ENCODE peak calls at places on chromosomes 7 and 10, in ten cellular contexts. One of them, this sample, is unnamed. For H3K4me1, the result is how much of the 10 kb centered on the place peaks cover.

GRCh38 chr10:131061221-131061620 is 250.3 kb downstream of the TCERG1L start:
- DNase-seq in thoracic aorta: no peak
- DNase-seq in neural progenitor cell: no peak
- DNase-seq in GM23338: no peak
- DNase-seq in hepatocyte: no peak
- DNase-seq in cardiac muscle cell: no peak
- DNase-seq in aorta: no peak
- DNase-seq in PC-3: no peak
- DNase-seq in upper lobe of right lung: no peak
- DNase-seq in uterus: no peak
- DNase-seq in this sample: no peak

GRCh38 chr7:47534322-47535032 is 47.4 kb downstream of the TNS3 start:
- DNase-seq in thoracic aorta: no peak
- DNase-seq in neural progenitor cell: peak
- DNase-seq in GM23338: peak
- DNase-seq in hepatocyte: peak
- DNase-seq in cardiac muscle cell: no peak
- DNase-seq in aorta: no peak
- DNase-seq in PC-3: peak
- DNase-seq in upper lobe of right lung: no peak
- DNase-seq in uterus: no peak
- DNase-seq in this sample: no peak

GRCh38 chr7:55477781-55478374 is 94.4 kb downstream of the VOPP1 start:
- DNase-seq in thoracic aorta: no peak
- DNase-seq in neural progenitor cell: no peak
- DNase-seq in GM23338: peak
- DNase-seq in hepatocyte: no peak
- DNase-seq in cardiac muscle cell: no peak
- DNase-seq in aorta: peak
- DNase-seq in PC-3: no peak
- DNase-seq in upper lobe of right lung: no peak
- DNase-seq in uterus: no peak
- DNase-seq in this sample: no peak

GRCh38 chr7:113809591-113809990 is 109.2 kb downstream of the PPP1R3A start:
- DNase-seq in thoracic aorta: no peak
- DNase-seq in neural progenitor cell: no peak
- DNase-seq in GM23338: no peak
- DNase-seq in hepatocyte: no peak
- DNase-seq in cardiac muscle cell: no peak
- DNase-seq in aorta: no peak
- DNase-seq in PC-3: no peak
- DNase-seq in upper lobe of right lung: no peak
- DNase-seq in uterus: no peak
- DNase-seq in this sample: no peak

GRCh38 chr10:73855413-73855812 is 18.9 kb downstream of the CAMK2G start:
- DNase-seq in thoracic aorta: no peak
- DNase-seq in neural progenitor cell: peak
- DNase-seq in GM23338: no peak
- DNase-seq in hepatocyte: no peak
- DNase-seq in cardiac muscle cell: no peak
- DNase-seq in aorta: no peak
- DNase-seq in PC-3: no peak
- DNase-seq in upper lobe of right lung: peak
- DNase-seq in uterus: no peak
- DNase-seq in this sample: no peak

GRCh38 chr10:6409982-6410694 is 169.9 kb downstream of the PRKCQ start:
- DNase-seq in thoracic aorta: no peak
- DNase-seq in neural progenitor cell: no peak
- DNase-seq in GM23338: peak
- DNase-seq in hepatocyte: peak
- DNase-seq in cardiac muscle cell: no peak
- DNase-seq in aorta: no peak
- DNase-seq in PC-3: no peak
- DNase-seq in upper lobe of right lung: no peak
- DNase-seq in uterus: no peak
- DNase-seq in this sample: peak

GRCh38 chr10:128337860-128338378 is 211.7 kb upstream of the MKI67 start:
- DNase-seq in thoracic aorta: no peak
- DNase-seq in neural progenitor cell: no peak
- DNase-seq in GM23338: no peak
- DNase-seq in hepatocyte: peak
- DNase-seq in cardiac muscle cell: peak
- DNase-seq in aorta: peak
- DNase-seq in PC-3: no peak
- DNase-seq in upper lobe of right lung: no peak
- DNase-seq in uterus: no peak
- DNase-seq in this sample: no peak

GRCh38 chr10:86367339-86367951 is 850 bp upstream of the GRID1 start:
- DNase-seq in thoracic aorta: no peak
- DNase-seq in neural progenitor cell: peak
- DNase-seq in GM23338: peak
- DNase-seq in hepatocyte: no peak
- DNase-seq in cardiac muscle cell: peak
- DNase-seq in aorta: no peak
- DNase-seq in PC-3: no peak
- DNase-seq in upper lobe of right lung: peak
- DNase-seq in uterus: no peak
- DNase-seq in this sample: no peak

GRCh38 chr7:151078233-151079040 is 2.2 kb downstream of the FASTK start:
- DNase-seq in thoracic aorta: no peak
- DNase-seq in neural progenitor cell: peak
- DNase-seq in GM23338: no peak
- DNase-seq in hepatocyte: peak
- DNase-seq in cardiac muscle cell: no peak
- DNase-seq in aorta: no peak
- DNase-seq in PC-3: no peak
- DNase-seq in upper lobe of right lung: peak
- DNase-seq in uterus: no peak
- DNase-seq in this sample: no peak

GRCh38 chr7:43905954-43906326 is 456 bp downstream of the URGCP start:
- DNase-seq in thoracic aorta: no peak
- DNase-seq in neural progenitor cell: peak
- DNase-seq in GM23338: peak
- DNase-seq in hepatocyte: peak
- DNase-seq in cardiac muscle cell: peak
- DNase-seq in aorta: no peak
- DNase-seq in PC-3: peak
- DNase-seq in upper lobe of right lung: peak
- DNase-seq in uterus: peak
- DNase-seq in this sample: no peak

GRCh38 chr7:96069361-96069760 is 252.5 kb downstream of the SLC25A13 start:
- DNase-seq in thoracic aorta: no peak
- DNase-seq in neural progenitor cell: no peak
- DNase-seq in GM23338: no peak
- DNase-seq in hepatocyte: no peak
- DNase-seq in cardiac muscle cell: no peak
- DNase-seq in aorta: no peak
- DNase-seq in PC-3: no peak
- DNase-seq in upper lobe of right lung: no peak
- DNase-seq in uterus: no peak
- DNase-seq in this sample: no peak

GRCh38 chr7:1385809-1386622 is 73.3 kb downstream of the MICALL2 start:
- DNase-seq in thoracic aorta: no peak
- DNase-seq in neural progenitor cell: no peak
- DNase-seq in GM23338: peak
- DNase-seq in hepatocyte: no peak
- DNase-seq in cardiac muscle cell: no peak
- DNase-seq in aorta: no peak
- DNase-seq in PC-3: no peak
- DNase-seq in upper lobe of right lung: no peak
- DNase-seq in uterus: no peak
- DNase-seq in this sample: no peak

GRCh38 chr7:95614442-95614940 is 18.2 kb upstream of the PDK4 start:
- DNase-seq in thoracic aorta: no peak
- DNase-seq in neural progenitor cell: no peak
- DNase-seq in GM23338: no peak
- DNase-seq in hepatocyte: no peak
- DNase-seq in cardiac muscle cell: no peak
- DNase-seq in aorta: no peak
- DNase-seq in PC-3: no peak
- DNase-seq in upper lobe of right lung: no peak
- DNase-seq in uterus: no peak
- DNase-seq in this sample: no peak

GRCh38 chr10:9275861-9276260 is 1221.4 kb downstream of the GATA3 start:
- DNase-seq in thoracic aorta: no peak
- DNase-seq in neural progenitor cell: no peak
- DNase-seq in GM23338: no peak
- DNase-seq in hepatocyte: no peak
- DNase-seq in cardiac muscle cell: no peak
- DNase-seq in aorta: no peak
- DNase-seq in PC-3: no peak
- DNase-seq in upper lobe of right lung: no peak
- DNase-seq in uterus: no peak
- DNase-seq in this sample: no peak

DNA sequence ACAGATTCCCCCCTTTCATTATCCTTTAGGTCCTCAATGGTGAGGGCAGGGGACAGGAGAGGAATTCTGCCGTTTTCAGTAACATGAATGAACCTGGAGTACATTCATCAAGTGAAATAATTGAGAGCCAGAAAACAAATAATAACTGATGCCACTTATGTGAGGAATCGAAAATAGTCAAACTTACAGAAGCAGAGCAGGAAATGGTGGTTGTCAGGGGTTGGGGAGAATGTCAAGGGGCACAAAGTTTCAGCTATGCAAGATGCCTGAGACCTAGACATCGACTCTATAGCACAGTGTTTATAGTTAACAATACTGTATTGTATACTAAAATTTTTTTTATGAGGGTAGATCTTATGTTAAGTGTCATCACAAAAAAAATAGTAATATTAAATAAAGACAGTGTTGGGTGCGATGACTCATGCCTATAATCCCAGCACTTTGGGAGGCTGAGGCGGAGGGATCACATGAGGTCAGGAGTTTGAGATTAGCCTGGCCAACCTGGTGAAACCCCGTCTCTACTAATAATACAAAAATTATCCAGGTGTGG is 1219.8 kb downstream of the GATA3 start:
- DNase-seq in thoracic aorta: no peak
- DNase-seq in neural progenitor cell: no peak
- DNase-seq in GM23338: no peak
- DNase-seq in hepatocyte: no peak
- DNase-seq in cardiac muscle cell: no peak
- DNase-seq in aorta: no peak
- DNase-seq in PC-3: no peak
- DNase-seq in upper lobe of right lung: no peak
- DNase-seq in uterus: no peak
- DNase-seq in this sample: no peak
- H3K27ac ChIP-seq in thoracic aorta: no peak
- H3K27ac ChIP-seq in neural progenitor cell: no peak
- H3K27ac ChIP-seq in GM23338: no peak
- H3K27ac ChIP-seq in hepatocyte: no peak
- H3K27ac ChIP-seq in cardiac muscle cell: no peak
- H3K27ac ChIP-seq in aorta: no peak
- H3K27ac ChIP-seq in PC-3: no peak
- H3K27ac ChIP-seq in upper lobe of right lung: no peak
- H3K27ac ChIP-seq in uterus: no peak
- H3K27ac ChIP-seq in this sample: no peak

DNA sequence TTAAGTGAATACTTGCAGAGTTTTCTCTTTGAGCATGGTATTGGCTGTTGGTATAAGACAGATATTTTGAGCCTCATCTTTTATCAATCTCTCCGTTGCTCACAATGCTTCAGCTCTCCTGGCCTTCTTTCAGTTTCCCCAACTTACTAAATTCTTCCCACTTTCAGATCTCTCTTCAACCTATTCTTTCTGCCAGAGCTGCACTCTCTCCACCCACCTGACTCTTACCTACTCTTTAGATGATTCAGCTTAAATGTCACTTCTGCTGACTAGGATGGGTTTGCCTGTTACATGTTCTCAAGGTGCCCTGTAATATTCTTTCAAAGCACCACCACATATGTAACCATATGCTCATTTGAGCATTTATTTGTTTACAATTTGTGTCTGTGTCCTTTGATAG is 1.6 kb downstream of the EXOSC1 start:
- DNase-seq in thoracic aorta: no peak
- DNase-seq in neural progenitor cell: no peak
- DNase-seq in GM23338: no peak
- DNase-seq in hepatocyte: no peak
- DNase-seq in cardiac muscle cell: no peak
- DNase-seq in aorta: no peak
- DNase-seq in PC-3: no peak
- DNase-seq in upper lobe of right lung: no peak
- DNase-seq in uterus: no peak
- DNase-seq in this sample: no peak
- H3K4me3 ChIP-seq in thoracic aorta: no peak
- H3K4me3 ChIP-seq in neural progenitor cell: peak
- H3K4me3 ChIP-seq in GM23338: peak
- H3K4me3 ChIP-seq in hepatocyte: no peak
- H3K4me3 ChIP-seq in cardiac muscle cell: no peak
- H3K4me3 ChIP-seq in aorta: no peak
- H3K4me3 ChIP-seq in PC-3: peak
- H3K4me3 ChIP-seq in upper lobe of right lung: no peak
- H3K4me3 ChIP-seq in uterus: no peak
- H3K4me3 ChIP-seq in this sample: no peak

DNA sequence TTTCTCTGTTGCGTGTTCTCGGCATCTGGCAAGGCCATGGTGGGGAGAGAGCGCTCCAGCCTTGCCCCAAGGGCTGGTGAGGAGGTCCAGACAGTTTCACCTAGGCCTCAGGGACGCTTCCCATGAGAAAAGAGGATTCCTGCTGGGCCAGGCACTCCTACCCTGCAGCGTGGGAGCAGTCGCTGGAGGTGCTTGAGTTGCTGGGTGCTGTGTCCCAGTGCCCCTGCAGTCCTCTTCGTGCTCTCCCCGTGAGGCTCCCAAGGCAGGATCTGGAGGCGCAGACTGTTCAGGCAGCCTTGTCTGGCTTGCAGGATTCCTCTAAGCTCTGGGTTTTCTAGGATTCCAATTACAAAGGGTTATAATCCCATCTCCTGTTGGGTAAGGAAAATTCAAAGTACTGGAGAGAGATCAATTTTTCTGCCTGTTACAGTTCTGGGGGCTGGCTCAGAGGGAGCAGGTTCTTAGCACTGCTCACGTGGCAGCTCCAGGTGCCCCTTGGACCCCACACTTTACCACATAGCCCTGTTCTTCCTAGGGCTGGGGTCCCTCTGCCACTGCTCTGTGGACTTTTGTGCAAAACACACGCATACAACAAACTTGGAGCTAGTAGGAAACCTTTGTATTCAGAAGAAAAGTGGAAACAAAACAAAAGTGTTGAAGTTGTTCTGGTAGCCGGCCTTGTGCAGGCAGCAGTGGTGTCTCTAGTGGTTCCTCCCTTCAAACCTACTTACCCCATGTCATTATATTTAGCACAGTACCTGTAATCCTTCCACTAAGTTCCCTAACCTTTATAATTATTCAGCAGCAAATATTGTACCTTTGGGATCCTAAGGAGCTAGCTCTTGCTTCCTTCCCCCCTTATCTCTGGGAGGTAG is 60.5 kb downstream of the CCNY start:
- DNase-seq in thoracic aorta: no peak
- DNase-seq in neural progenitor cell: no peak
- DNase-seq in GM23338: no peak
- DNase-seq in hepatocyte: no peak
- DNase-seq in cardiac muscle cell: no peak
- DNase-seq in aorta: no peak
- DNase-seq in PC-3: no peak
- DNase-seq in upper lobe of right lung: no peak
- DNase-seq in uterus: no peak
- DNase-seq in this sample: no peak
- H3K4me1 ChIP-seq in thoracic aorta: under half
- H3K4me1 ChIP-seq in neural progenitor cell: half or more
- H3K4me1 ChIP-seq in GM23338: half or more
- H3K4me1 ChIP-seq in hepatocyte: under half
- H3K4me1 ChIP-seq in cardiac muscle cell: under half
- H3K4me1 ChIP-seq in aorta: under half
- H3K4me1 ChIP-seq in PC-3: under half
- H3K4me1 ChIP-seq in upper lobe of right lung: half or more
- H3K4me1 ChIP-seq in uterus: under half
- H3K4me1 ChIP-seq in this sample: under half

GRCh38 chr10:110396284-110396651 is 91.5 kb upstream of the SMNDC1 start:
- DNase-seq in thoracic aorta: no peak
- DNase-seq in neural progenitor cell: no peak
- DNase-seq in GM23338: no peak
- DNase-seq in hepatocyte: no peak
- DNase-seq in cardiac muscle cell: no peak
- DNase-seq in aorta: no peak
- DNase-seq in PC-3: no peak
- DNase-seq in upper lobe of right lung: no peak
- DNase-seq in uterus: no peak
- DNase-seq in this sample: no peak
- H3K27ac ChIP-seq in thoracic aorta: no peak
- H3K27ac ChIP-seq in neural progenitor cell: no peak
- H3K27ac ChIP-seq in GM23338: no peak
- H3K27ac ChIP-seq in hepatocyte: peak
- H3K27ac ChIP-seq in cardiac muscle cell: peak
- H3K27ac ChIP-seq in aorta: no peak
- H3K27ac ChIP-seq in PC-3: peak
- H3K27ac ChIP-seq in upper lobe of right lung: no peak
- H3K27ac ChIP-seq in uterus: peak
- H3K27ac ChIP-seq in this sample: no peak